ENCODE peak calls at places on chromosomes 11 and 22, in four cellular contexts. One of them, this sample, is unnamed.
A peak's percentile ranks its signal among the peaks of the same experiment; 100 is the strongest.

GRCh38 chr11:69227271-69227670 is 66.7 kb upstream of the MYEOV start:
- DNase-seq in right lobe of liver: no peak
- DNase-seq in astrocyte: no peak
- DNase-seq in MM.1S: no peak
- DNase-seq in this sample: no peak

GRCh38 chr11:120877746-120878365 is 146.0 kb upstream of the TBCEL start:
- DNase-seq in right lobe of liver: no peak
- DNase-seq in astrocyte: no peak
- DNase-seq in MM.1S: no peak
- DNase-seq in this sample: no peak

GRCh38 chr11:77109236-77110019 is 6.8 kb downstream of the OMP start:
- DNase-seq in MM.1S: no peak
- DNase-seq in right lobe of liver: no peak
- DNase-seq in astrocyte: peak; percentile 78
- DNase-seq in this sample: no peak

GRCh38 chr22:18066181-18066859 is 11.5 kb upstream of the PEX26 start:
- DNase-seq in astrocyte: no peak
- DNase-seq in right lobe of liver: peak; percentile 48
- DNase-seq in MM.1S: no peak
- DNase-seq in this sample: no peak

GRCh38 chr11:61976813-61977475 is 9.5 kb upstream of the FTH1 start:
- DNase-seq in MM.1S: no peak
- DNase-seq in right lobe of liver: no peak
- DNase-seq in astrocyte: no peak
- DNase-seq in this sample: no peak

GRCh38 chr22:48857202-48857805 is 970.4 kb downstream of the BRD1 start:
- DNase-seq in astrocyte: no peak
- DNase-seq in MM.1S: no peak
- DNase-seq in right lobe of liver: no peak
- DNase-seq in this sample: no peak

GRCh38 chr11:120805960-120806555 is 217.8 kb upstream of the TBCEL start:
- DNase-seq in astrocyte: no peak
- DNase-seq in right lobe of liver: no peak
- DNase-seq in MM.1S: peak; percentile 63
- DNase-seq in this sample: no peak

GRCh38 chr22:30240541-30241417 is 5.8 kb downstream of the LIF start:
- DNase-seq in astrocyte: no peak
- DNase-seq in right lobe of liver: no peak
- DNase-seq in MM.1S: no peak
- DNase-seq in this sample: no peak

GRCh38 chr11:67120456-67120855 is 1.4 kb downstream of the KDM2A start:
- DNase-seq in astrocyte: no peak
- DNase-seq in right lobe of liver: peak; percentile 6
- DNase-seq in MM.1S: no peak
- DNase-seq in this sample: no peak

GRCh38 chr11:104531075-104531474 is 367.1 kb upstream of the PDGFD start:
- DNase-seq in astrocyte: no peak
- DNase-seq in MM.1S: no peak
- DNase-seq in right lobe of liver: no peak
- DNase-seq in this sample: no peak

GRCh38 chr11:121688860-121689614 is 236.3 kb upstream of the SORL1-AS1 start:
- DNase-seq in astrocyte: peak; percentile 28
- DNase-seq in right lobe of liver: no peak
- DNase-seq in MM.1S: no peak
- DNase-seq in this sample: no peak

GRCh38 chr11:102920118-102920684 is 35.3 kb downstream of the MMP13 start:
- DNase-seq in MM.1S: no peak
- DNase-seq in astrocyte: no peak
- DNase-seq in right lobe of liver: no peak
- DNase-seq in this sample: no peak

GRCh38 chr22:11627798-11628650 is 3900.0 kb upstream of the OR11H1 start:
- DNase-seq in right lobe of liver: peak; percentile 60
- DNase-seq in astrocyte: no peak
- DNase-seq in MM.1S: no peak
- DNase-seq in this sample: no peak

GRCh38 chr11:19929655-19930054 is 217.0 kb downstream of the NAV2 start:
- DNase-seq in astrocyte: peak; percentile 58
- DNase-seq in MM.1S: no peak
- DNase-seq in right lobe of liver: no peak
- DNase-seq in this sample: no peak

GRCh38 chr11:15875934-15876333 is 480.4 kb downstream of the SOX6 start:
- DNase-seq in right lobe of liver: no peak
- DNase-seq in astrocyte: no peak
- DNase-seq in MM.1S: no peak
- DNase-seq in this sample: no peak

GRCh38 chr22:49586873-49587272 is 240.8 kb downstream of the BRD1 start:
- DNase-seq in right lobe of liver: no peak
- DNase-seq in MM.1S: no peak
- DNase-seq in astrocyte: no peak
- DNase-seq in this sample: no peak

GRCh38 chr11:58832246-58832645 is 12.3 kb downstream of the GLYATL2 start:
- DNase-seq in MM.1S: no peak
- DNase-seq in astrocyte: peak; percentile 22
- DNase-seq in right lobe of liver: no peak
- DNase-seq in this sample: no peak

GRCh38 chr11:131910491-131911387 is 540.3 kb downstream of the NTM start:
- DNase-seq in astrocyte: no peak
- DNase-seq in right lobe of liver: no peak
- DNase-seq in MM.1S: no peak
- DNase-seq in this sample: no peak

GRCh38 chr11:86699036-86699791 is 26.8 kb upstream of the ME3 start:
- DNase-seq in MM.1S: no peak
- DNase-seq in astrocyte: no peak
- DNase-seq in right lobe of liver: no peak
- DNase-seq in this sample: no peak

GRCh38 chr22:50299724-50300619 is 7.5 kb downstream of the PLXNB2 start:
- DNase-seq in astrocyte: no peak
- DNase-seq in right lobe of liver: peak; percentile 96
- DNase-seq in MM.1S: no peak
- DNase-seq in this sample: no peak

GRCh38 chr11:130749216-130749615 is 167.1 kb downstream of the SNX19 start:
- DNase-seq in MM.1S: no peak
- DNase-seq in astrocyte: no peak
- DNase-seq in right lobe of liver: no peak
- DNase-seq in this sample: no peak

GRCh38 chr11:67272327-67273259 is 6.3 kb downstream of the GRK2 start:
- DNase-seq in astrocyte: no peak
- DNase-seq in right lobe of liver: no peak
- DNase-seq in MM.1S: no peak
- DNase-seq in this sample: peak; percentile 65

GRCh38 chr11:40188848-40189247 is 1270.6 kb downstream of the LRRC4C start:
- DNase-seq in astrocyte: no peak
- DNase-seq in MM.1S: no peak
- DNase-seq in right lobe of liver: no peak
- DNase-seq in this sample: no peak

GRCh38 chr11:13955971-13956421 is 6.5 kb upstream of the SPON1 start:
- DNase-seq in right lobe of liver: no peak
- DNase-seq in MM.1S: peak; percentile 73
- DNase-seq in astrocyte: peak; percentile 29
- DNase-seq in this sample: peak; percentile 59

GRCh38 chr11:47715082-47715669 is at the start of gene AGBL2:
- DNase-seq in MM.1S: peak; percentile 71
- DNase-seq in right lobe of liver: peak; percentile 83
- DNase-seq in astrocyte: peak; percentile 44
- DNase-seq in this sample: peak; percentile 91

GRCh38 chr22:49966716-49967332 is 6.3 kb downstream of the PIM3 start:
- DNase-seq in right lobe of liver: peak; percentile 84
- DNase-seq in astrocyte: no peak
- DNase-seq in MM.1S: no peak
- DNase-seq in this sample: no peak

GRCh38 chr11:112734207-112734606 is 227.0 kb upstream of the NCAM1 start:
- DNase-seq in astrocyte: peak; percentile 15
- DNase-seq in right lobe of liver: no peak
- DNase-seq in MM.1S: no peak
- DNase-seq in this sample: no peak

GRCh38 chr22:48939441-48940265 is 888.0 kb downstream of the BRD1 start:
- DNase-seq in right lobe of liver: no peak
- DNase-seq in astrocyte: no peak
- DNase-seq in MM.1S: no peak
- DNase-seq in this sample: no peak

GRCh38 chr22:28116261-28116673 is 197.2 kb upstream of the PITPNB start:
- DNase-seq in right lobe of liver: no peak
- DNase-seq in MM.1S: no peak
- DNase-seq in astrocyte: peak; percentile 99
- DNase-seq in this sample: no peak

GRCh38 chr11:122803306-122803705 is 35.0 kb upstream of the CRTAM start:
- DNase-seq in MM.1S: no peak
- DNase-seq in right lobe of liver: no peak
- DNase-seq in astrocyte: peak; percentile 74
- DNase-seq in this sample: no peak

GRCh38 chr11:79083346-79083745 is 357.5 kb downstream of the TENM4 start:
- DNase-seq in MM.1S: no peak
- DNase-seq in astrocyte: no peak
- DNase-seq in right lobe of liver: no peak
- DNase-seq in this sample: no peak

GRCh38 chr11:72075109-72075508 is 5.2 kb downstream of the NUMA1 start:
- DNase-seq in astrocyte: no peak
- DNase-seq in MM.1S: no peak
- DNase-seq in right lobe of liver: no peak
- DNase-seq in this sample: peak; percentile 22

GRCh38 chr11:126114486-126115252 is 52.0 kb upstream of the CDON start:
- DNase-seq in right lobe of liver: no peak
- DNase-seq in MM.1S: no peak
- DNase-seq in astrocyte: no peak
- DNase-seq in this sample: no peak
- H3K4me1 ChIP-seq in right lobe of liver: peaks cover 33% of the 10 kb centered on the region
- H3K4me1 ChIP-seq in MM.1S: no peaks in the 10 kb centered on the region
- H3K4me1 ChIP-seq in astrocyte: peaks cover 36% of the 10 kb centered on the region
- H3K4me1 ChIP-seq in this sample: no peaks in the 10 kb centered on the region

GRCh38 chr11:46553746-46554204 is 40.0 kb downstream of the AMBRA1 start:
- DNase-seq in astrocyte: peak; percentile 52
- DNase-seq in MM.1S: no peak
- DNase-seq in right lobe of liver: no peak
- DNase-seq in this sample: no peak
- H3K27ac ChIP-seq in astrocyte: peak overlapping the region; percentile 50
- H3K27ac ChIP-seq in MM.1S: no peak overlapping the region
- H3K27ac ChIP-seq in right lobe of liver: peak overlapping the region; percentile 32
- H3K27ac ChIP-seq in this sample: no peak overlapping the region

DNA sequence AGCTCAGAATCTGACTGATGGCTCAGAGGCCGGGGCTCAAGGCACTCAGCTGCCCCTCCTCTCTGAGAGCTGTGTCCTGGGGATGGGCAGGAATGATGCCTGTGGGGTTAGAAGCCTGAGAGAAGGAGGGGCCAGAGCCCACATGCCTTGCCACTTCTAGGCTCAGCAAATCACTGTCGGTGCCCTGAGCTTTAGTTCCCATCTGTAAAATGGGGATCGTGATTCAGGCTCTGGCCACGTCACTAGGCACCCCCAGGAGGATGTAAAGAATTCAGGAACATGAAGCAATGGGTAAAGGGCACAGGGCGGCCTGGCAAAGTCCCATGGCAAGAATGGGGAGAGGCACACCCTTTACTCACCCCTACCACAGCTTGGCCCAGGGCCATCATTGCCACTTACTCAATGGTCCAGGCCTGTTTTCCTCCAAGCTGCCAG is 3.5 kb upstream of the CDC42EP2 start:
- DNase-seq in astrocyte: no peak
- DNase-seq in MM.1S: no peak
- DNase-seq in right lobe of liver: no peak
- DNase-seq in this sample: no peak
- H3K4me1 ChIP-seq in astrocyte: peaks cover 26% of the 10 kb centered on the region
- H3K4me1 ChIP-seq in MM.1S: no peaks in the 10 kb centered on the region
- H3K4me1 ChIP-seq in right lobe of liver: peaks cover 21% of the 10 kb centered on the region
- H3K4me1 ChIP-seq in this sample: peaks cover 18% of the 10 kb centered on the region

GRCh38 chr11:134155456-134155855 is 68.3 kb downstream of the NCAPD3 start:
- DNase-seq in MM.1S: no peak
- DNase-seq in right lobe of liver: no peak
- DNase-seq in astrocyte: no peak
- DNase-seq in this sample: no peak
- H3K27ac ChIP-seq in MM.1S: no peak overlapping the region
- H3K27ac ChIP-seq in right lobe of liver: no peak overlapping the region
- H3K27ac ChIP-seq in astrocyte: no peak overlapping the region
- H3K27ac ChIP-seq in this sample: no peak overlapping the region

GRCh38 chr11:133946018-133946417 is 10.8 kb downstream of the IGSF9B start:
- DNase-seq in astrocyte: no peak
- DNase-seq in MM.1S: no peak
- DNase-seq in right lobe of liver: no peak
- DNase-seq in this sample: no peak
- H3K4me1 ChIP-seq in astrocyte: peaks cover 29% of the 10 kb centered on the region
- H3K4me1 ChIP-seq in MM.1S: no peaks in the 10 kb centered on the region
- H3K4me1 ChIP-seq in right lobe of liver: no peaks in the 10 kb centered on the region
- H3K4me1 ChIP-seq in this sample: peaks cover 58% of the 10 kb centered on the region